ENCODE peak calls at places on chromosome 3, in four cellular contexts. I is neural crest cell, P is glutamatergic neuron, V is psoas muscle. B is an unnamed sample.

GRCh38 chr3:149239357-149239936 is 17.8 kb upstream of the CP start:
- DNase-seq in P (no peak), V (no peak), I (no peak), B (no peak)

GRCh38 chr3:44992555-44993470 is 16.8 kb downstream of the EXOSC7 start:
- DNase-seq in V (no peak), I (peak), P (peak), B (no peak)

GRCh38 chr3:67605377-67605776 is 49.0 kb downstream of the SUCLG2 start:
- DNase-seq in P (no peak), I (no peak), V (no peak), B (no peak)

GRCh38 chr3:72597756-72598195 is 250.5 kb downstream of the SHQ1 start:
- DNase-seq in P (no peak), V (no peak), I (no peak), B (no peak)

GRCh38 chr3:108818404-108818803 is 4.2 kb upstream of the TRAT1 start:
- DNase-seq in V (no peak), I (no peak), P (no peak), B (peak)

GRCh38 chr3:175357758-175358157 is 498.6 kb downstream of the NAALADL2 start:
- DNase-seq in V (no peak), I (no peak), P (no peak), B (no peak)

GRCh38 chr3:106610362-106610997 is 741.7 kb upstream of the CBLB start:
- DNase-seq in P (no peak), I (no peak), V (no peak), B (no peak)

GRCh38 chr3:27643355-27643754 is 78.8 kb downstream of the EOMES start:
- DNase-seq in V (no peak), I (no peak), P (no peak), B (no peak)

GRCh38 chr3:33885496-33885895 is 87.1 kb downstream of the PDCD6IP start:
- DNase-seq in I (no peak), V (no peak), P (no peak), B (no peak)

GRCh38 chr3:141094851-141095545 is 43.9 kb downstream of the SPSB4 start:
- DNase-seq in P (peak), V (peak), I (peak), B (no peak)

GRCh38 chr3:47846186-47846879 is 43.4 kb downstream of the DHX30 start:
- DNase-seq in I (no peak), V (no peak), P (no peak), B (no peak)

GRCh38 chr3:12329063-12329462 is 40.2 kb downstream of the PPARG start:
- DNase-seq in P (no peak), I (no peak), V (no peak), B (no peak)

GRCh38 chr3:188923671-188924070 is 248.1 kb upstream of the TPRG1 start:
- DNase-seq in I (no peak), P (no peak), V (no peak), B (no peak)

GRCh38 chr3:61877359-61877770 is 316.0 kb downstream of the PTPRG start:
- DNase-seq in P (no peak), I (no peak), V (no peak), B (no peak)
- TF ChIP-seq CTCF in P (no peak), I (peak), V (no peak), B (no peak)

DNA sequence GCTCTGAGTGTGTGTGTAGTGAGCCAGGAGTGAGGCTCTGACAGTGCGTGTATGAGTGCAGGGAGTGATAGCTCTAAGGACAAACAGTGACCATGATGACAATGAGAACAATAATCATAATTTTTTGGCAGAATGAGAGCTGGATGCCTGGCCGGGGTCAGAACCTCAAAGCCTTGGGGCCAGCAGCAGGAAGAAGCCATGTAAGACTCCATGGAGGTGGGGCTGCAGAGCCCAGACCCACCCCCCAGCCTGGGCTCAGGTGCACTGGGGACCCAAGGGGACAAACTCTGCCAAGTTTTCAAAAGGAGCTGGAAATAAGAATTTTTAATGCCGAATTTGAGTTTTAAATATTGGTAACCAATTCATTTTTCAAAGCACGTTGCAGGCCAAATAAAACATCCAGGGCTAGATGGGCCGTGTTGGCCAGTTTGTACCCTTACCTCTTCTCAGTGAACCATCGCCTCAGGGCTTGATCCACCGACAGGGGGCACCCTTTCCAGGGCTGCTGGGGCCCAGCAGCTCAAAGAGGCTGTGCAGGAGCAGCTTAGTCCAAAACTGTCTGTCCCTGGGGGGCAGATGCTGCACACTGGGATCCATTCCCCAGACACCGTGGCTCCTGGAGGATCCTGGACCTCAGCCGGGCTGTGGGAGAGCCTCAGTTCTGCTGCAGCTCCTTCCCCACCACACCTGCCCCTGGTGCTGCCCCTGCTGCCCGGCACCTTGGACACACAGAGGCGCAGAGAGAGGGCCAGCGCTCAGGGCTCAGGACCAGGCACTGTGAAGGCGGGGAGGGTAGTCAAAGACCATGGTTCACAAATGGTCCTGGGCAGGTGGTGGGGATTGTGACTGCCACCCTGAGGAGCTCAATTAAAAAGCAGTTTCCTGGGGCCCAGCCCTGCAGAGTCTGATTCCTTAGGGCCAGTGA is 86.1 kb upstream of the PRR20G start:
- DNase-seq in I (peak), V (no peak), P (no peak), B (no peak)
- TF ChIP-seq CTCF in I (peak), V (peak), P (peak), B (no peak)

GRCh38 chr3:57855281-57855680 is 99.2 kb downstream of the SLMAP start:
- DNase-seq in I (no peak), V (no peak), P (no peak), B (no peak)

GRCh38 chr3:57855943-57856342 is 99.8 kb downstream of the SLMAP start:
- DNase-seq in V (no peak), P (no peak), I (no peak), B (no peak)

GRCh38 chr3:57851304-57851703 is 95.2 kb downstream of the SLMAP start:
- DNase-seq in I (no peak), V (no peak), P (no peak), B (no peak)

GRCh38 chr3:57852896-57853295 is 96.8 kb downstream of the SLMAP start:
- DNase-seq in P (no peak), I (no peak), V (no peak), B (no peak)

DNA sequence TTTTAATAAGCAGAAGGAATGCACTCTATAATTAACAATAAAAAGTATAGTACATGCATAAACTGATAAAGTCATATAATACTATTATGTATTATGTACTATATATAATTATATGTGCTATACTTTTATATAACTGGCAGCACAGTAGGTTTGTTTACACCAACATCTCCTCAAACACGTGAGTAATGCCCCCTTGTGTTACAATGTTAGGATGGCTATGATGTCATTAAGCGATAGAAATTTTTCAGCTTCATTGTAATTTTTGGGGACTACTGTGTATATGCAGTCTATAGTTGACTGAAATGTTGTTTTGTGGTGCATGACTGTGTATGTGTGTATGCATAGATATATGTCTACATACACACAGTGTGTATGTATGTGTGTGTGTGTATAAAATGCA is 100.6 kb downstream of the SLMAP start:
- DNase-seq in I (no peak), P (no peak), V (no peak), B (no peak)
- TF ChIP-seq CTCF in I (peak), P (no peak), V (no peak), B (no peak)

GRCh38 chr3:9015250-9015649 is 52.0 kb upstream of the RAD18 start:
- DNase-seq in V (no peak), P (no peak), I (no peak), B (no peak)

GRCh38 chr3:9012521-9012920 is 49.2 kb upstream of the RAD18 start:
- DNase-seq in I (no peak), V (no peak), P (no peak), B (no peak)

GRCh38 chr3:9009976-9010545 is 46.8 kb upstream of the RAD18 start:
- DNase-seq in V (no peak), P (no peak), I (no peak), B (no peak)

GRCh38 chr3:9013782-9014181 is 50.5 kb upstream of the RAD18 start:
- DNase-seq in V (no peak), P (no peak), I (no peak), B (no peak)

DNA sequence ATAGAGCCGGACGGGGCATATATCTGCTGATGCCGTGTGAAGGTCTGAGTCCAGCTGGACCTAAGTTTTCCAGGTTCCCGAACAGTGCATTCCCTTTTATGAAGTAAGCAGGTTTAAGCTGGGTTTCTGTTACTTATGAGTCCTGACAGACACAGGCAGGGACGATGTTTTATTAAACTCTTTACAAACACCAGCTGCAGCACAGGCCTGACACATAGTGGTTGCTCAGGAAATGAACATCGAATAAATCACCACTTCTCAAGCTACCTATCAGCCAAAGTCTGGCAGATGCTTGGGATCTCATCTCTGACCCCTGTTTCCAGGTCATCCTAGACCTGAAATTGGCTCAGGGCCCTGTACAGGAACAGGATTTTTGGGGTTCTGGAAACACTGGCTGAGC is 50.9 kb upstream of the RAD18 start:
- DNase-seq in V (no peak), P (no peak), I (no peak), B (no peak)
- TF ChIP-seq CTCF in V (no peak), P (no peak), I (no peak), B (no peak)

DNA sequence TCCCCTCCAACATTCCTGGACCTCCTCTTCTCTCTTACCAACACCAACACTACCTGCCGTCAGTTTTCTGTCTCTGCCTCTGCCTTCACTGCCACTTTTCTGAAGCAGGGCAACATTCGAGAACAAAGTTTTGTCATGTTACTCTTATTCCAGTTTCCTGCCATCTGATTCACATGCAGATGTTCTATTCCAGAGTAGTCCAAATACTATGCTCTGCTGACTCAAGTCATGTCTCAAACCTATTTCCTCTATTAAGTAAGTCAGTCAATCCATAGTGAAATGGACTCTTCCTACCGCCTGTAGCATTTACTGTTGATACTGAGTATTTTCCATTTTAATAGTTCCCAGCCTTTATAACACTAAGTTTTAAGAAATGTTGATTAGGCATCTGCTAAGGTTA is 43.4 kb downstream of the ESYT3 start:
- DNase-seq in V (no peak), P (no peak), I (no peak), B (no peak)
- TF ChIP-seq CTCF in V (no peak), P (no peak), I (no peak), B (no peak)

DNA sequence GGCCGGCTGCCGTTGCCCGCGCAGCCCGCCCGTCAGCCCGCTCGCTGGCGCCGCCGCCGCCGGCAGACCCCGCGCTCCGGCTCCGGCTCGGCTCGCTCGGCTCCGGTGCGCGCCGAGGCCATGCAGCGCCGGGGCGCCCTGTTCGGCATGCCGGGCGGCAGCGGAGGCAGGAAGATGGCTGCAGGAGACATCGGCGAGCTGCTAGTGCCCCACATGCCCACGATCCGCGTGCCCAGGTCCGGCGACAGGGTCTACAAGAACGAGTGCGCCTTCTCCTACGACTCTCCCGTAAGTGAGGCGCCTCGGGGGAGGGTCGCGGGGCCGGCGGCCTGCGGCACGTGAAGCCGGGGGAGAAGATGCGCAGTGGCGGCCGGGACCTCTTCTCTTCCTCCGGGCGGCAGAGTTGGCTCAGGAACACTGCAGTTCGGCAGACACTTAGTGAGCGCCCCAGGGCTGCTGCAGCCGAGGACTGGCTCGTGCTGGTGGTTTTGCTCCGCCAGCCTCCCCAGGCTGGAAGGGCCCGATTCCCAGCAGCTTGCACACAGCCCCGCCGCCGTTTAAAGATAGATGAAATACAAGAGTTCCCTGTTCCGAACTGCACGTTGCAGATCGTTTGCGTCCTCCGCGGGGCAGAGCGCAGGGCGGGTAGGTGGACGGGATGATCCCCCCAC is 401 bp downstream of the USP13 start:
- DNase-seq in V (peak), P (peak), I (peak), B (peak)
- TF ChIP-seq CTCF in V (no peak), P (no peak), I (no peak), B (no peak)

GRCh38 chr3:117545484-117545883 is 835.9 kb downstream of the TUSC7 start:
- DNase-seq in I (no peak), P (no peak), V (no peak), B (no peak)
- TF ChIP-seq CTCF in I (no peak), P (no peak), V (no peak), B (no peak)

DNA sequence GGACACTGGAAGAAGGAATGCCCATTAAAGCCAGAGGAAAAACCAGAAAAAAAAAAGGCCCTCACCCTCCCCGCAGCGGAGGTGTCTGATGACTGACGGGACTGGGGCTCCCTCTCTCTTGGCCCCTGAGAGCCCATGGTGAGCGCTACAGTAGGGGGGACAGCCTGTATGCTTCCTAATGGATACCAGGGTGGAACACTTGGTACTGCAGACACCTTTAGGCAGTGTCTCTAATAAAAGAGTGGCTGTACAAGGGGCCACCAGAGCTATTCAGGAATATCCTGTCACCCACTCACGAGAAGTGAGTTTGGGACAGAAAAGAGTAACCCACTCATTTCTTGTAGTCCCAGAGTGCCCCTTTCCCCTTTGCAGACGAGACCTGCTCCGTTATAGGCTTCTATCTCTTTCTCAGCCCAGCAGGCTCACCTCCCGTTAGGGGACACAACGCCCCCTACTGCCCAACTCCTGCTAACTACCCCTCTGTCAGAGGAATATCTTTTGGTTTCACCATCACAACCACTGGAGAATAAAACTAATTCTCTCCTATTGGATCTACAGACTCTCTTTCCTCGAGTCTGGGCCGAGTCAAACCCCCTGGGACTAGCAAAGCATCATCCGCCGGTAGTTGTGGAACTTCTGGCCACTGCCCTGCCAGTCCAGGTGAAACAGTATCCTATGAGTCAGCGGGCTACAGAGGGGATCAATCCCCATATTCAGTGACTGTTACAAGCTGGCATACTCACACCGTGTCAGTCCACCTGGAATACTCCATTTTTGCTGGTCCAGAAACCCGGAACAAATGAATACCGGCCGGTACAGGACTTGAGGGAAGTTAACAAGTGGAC is 40.8 kb downstream of the ZBTB11 start:
- DNase-seq in I (peak), P (peak), V (peak), B (peak)
- TF ChIP-seq CTCF in I (peak), P (peak), V (peak), B (peak)